ENCODE peak calls at places on chromosomes 3 and 15, in four cellular contexts. N is HepG2, C is cardiac fibroblast, D is heart right ventricle. Y is an unnamed sample.

GRCh38 chr3:139281512-139282196 is 62.2 kb upstream of the MRPS22 start:
- DNase-seq in C (no peak), N (no peak), D (no peak), Y (no peak)

GRCh38 chr3:117671707-117672318 is 962.2 kb downstream of the TUSC7 start:
- DNase-seq in D (no peak), N (no peak), C (no peak), Y (no peak)

GRCh38 chr15:70936326-70936725 is 43.7 kb downstream of the LRRC49 start:
- DNase-seq in N (no peak), D (no peak), C (peak), Y (no peak)

GRCh38 chr3:24850245-24850644 is 355.6 kb upstream of the THRB start:
- DNase-seq in C (no peak), N (no peak), D (no peak), Y (no peak)

GRCh38 chr3:46498916-46499519 is 1.2 kb downstream of the RTP3 start:
- DNase-seq in D (no peak), C (no peak), N (no peak), Y (no peak)

GRCh38 chr3:172341482-172342059 is 106.7 kb downstream of the GHSR start:
- DNase-seq in D (no peak), C (peak), N (peak), Y (no peak)

GRCh38 chr15:50854594-50855490 is 53.6 kb upstream of the AP4E1 start:
- DNase-seq in D (no peak), C (no peak), N (peak), Y (no peak)

GRCh38 chr3:72161870-72162617 is 377.1 kb upstream of the PROK2 start:
- DNase-seq in C (peak), D (no peak), N (no peak), Y (no peak)

GRCh38 chr15:29913528-29914135 is 91.4 kb upstream of the TJP1 start:
- DNase-seq in N (no peak), D (no peak), C (peak), Y (no peak)

GRCh38 chr15:90512281-90512680 is 17.4 kb upstream of the CRTC3 start:
- DNase-seq in C (no peak), N (no peak), D (no peak), Y (no peak)

GRCh38 chr3:111852540-111852939 is 6.5 kb upstream of the PHLDB2 start:
- DNase-seq in C (no peak), D (no peak), N (no peak), Y (no peak)

GRCh38 chr3:10228248-10228950 is 19.9 kb upstream of the TATDN2 start:
- DNase-seq in D (no peak), C (peak), N (no peak), Y (no peak)

GRCh38 chr3:41846850-41847249 is 115.1 kb downstream of the ULK4 start:
- DNase-seq in N (no peak), C (no peak), D (no peak), Y (no peak)

GRCh38 chr3:123559040-123559861 is 25.6 kb downstream of the HACD2 start:
- DNase-seq in N (peak), C (peak), D (no peak), Y (no peak)

GRCh38 chr15:101114610-101115009 is 137.2 kb downstream of the CHSY1 start:
- DNase-seq in C (no peak), N (no peak), D (no peak), Y (no peak)

GRCh38 chr3:47594792-47595191 is 16.1 kb upstream of the CSPG5 start:
- DNase-seq in D (no peak), C (no peak), N (no peak), Y (no peak)

GRCh38 chr15:70030851-70031645 is 66.7 kb downstream of the TLE3 start:
- DNase-seq in N (no peak), C (no peak), D (no peak), Y (no peak)

GRCh38 chr15:34472947-34473346 is 35.3 kb upstream of the GOLGA8A start:
- DNase-seq in N (no peak), D (no peak), C (no peak), Y (no peak)

GRCh38 chr3:94285874-94286273 is 223.0 kb downstream of the NSUN3 start:
- DNase-seq in C (peak), N (no peak), D (no peak), Y (no peak)

GRCh38 chr3:137948400-137949072 is 61.4 kb upstream of the CLDN18 start:
- DNase-seq in C (no peak), N (no peak), D (no peak), Y (no peak)

GRCh38 chr15:41969851-41970431 is 2.4 kb downstream of the EHD4 start:
- DNase-seq in D (no peak), N (no peak), C (no peak), Y (no peak)

GRCh38 chr3:150746791-150747590 is 16.0 kb downstream of the SIAH2 start:
- DNase-seq in C (peak), D (no peak), N (no peak), Y (no peak)

GRCh38 chr3:57279685-57280084 is 12.8 kb downstream of the ASB14 start:
- DNase-seq in C (no peak), N (no peak), D (no peak), Y (no peak)

GRCh38 chr15:41775651-41776050 is 1.4 kb downstream of the MAPKBP1 start:
- DNase-seq in C (peak), D (no peak), N (no peak), Y (no peak)

GRCh38 chr3:12569836-12570235 is 12.9 kb downstream of the MKRN2 start:
- DNase-seq in C (no peak), D (no peak), N (no peak), Y (no peak)

GRCh38 chr15:99967841-99968371 is 234.7 kb upstream of the LYSMD4 start:
- DNase-seq in C (no peak), N (no peak), D (no peak), Y (no peak)

GRCh38 chr15:79308874-79309273 is 2.0 kb upstream of the TMED3 start:
- DNase-seq in D (no peak), N (no peak), C (no peak), Y (no peak)

GRCh38 chr3:8239718-8240698 is 261.6 kb upstream of the LMCD1 start:
- DNase-seq in D (no peak), C (peak), N (peak), Y (no peak)

GRCh38 chr15:92907880-92908279 is 7.8 kb downstream of the CHD2 start:
- DNase-seq in D (peak), N (no peak), C (peak), Y (no peak)

GRCh38 chr15:40066531-40066930 is 27.6 kb upstream of the SRP14 start:
- DNase-seq in D (no peak), C (no peak), N (no peak), Y (no peak)

GRCh38 chr3:182118081-182118480 is 406.4 kb downstream of the SOX2 start:
- DNase-seq in D (no peak), C (no peak), N (no peak), Y (no peak)

GRCh38 chr3:19937459-19938362 is 3.7 kb upstream of the EFHB start:
- DNase-seq in C (peak), N (peak), D (no peak), Y (no peak)

GRCh38 chr3:124530916-124531315 is 199.3 kb upstream of the UMPS start:
- DNase-seq in D (no peak), C (no peak), N (no peak), Y (no peak)

GRCh38 chr3:16377847-16378302 is 112.9 kb downstream of the OXNAD1 start:
- DNase-seq in C (no peak), D (no peak), N (no peak), Y (no peak)

GRCh38 chr15:81312790-81313543 is 11.0 kb downstream of the STARD5 start:
- DNase-seq in C (peak), D (peak), N (no peak), Y (no peak)

GRCh38 chr3:133742351-133743091 is 3.7 kb upstream of the TF start:
- DNase-seq in D (no peak), C (no peak), N (peak), Y (no peak)

GRCh38 chr3:31013843-31014242 is 119.4 kb upstream of the GADL1 start:
- DNase-seq in N (no peak), D (no peak), C (no peak), Y (no peak)

GRCh38 chr3:141050576-141050912 is 603 bp upstream of the SPSB4 start:
- DNase-seq in N (no peak), C (no peak), D (no peak), Y (no peak)

GRCh38 chr15:89912674-89913396 is at the start of gene ARPIN:
- DNase-seq in N (peak), D (peak), C (peak), Y (peak)

DNA sequence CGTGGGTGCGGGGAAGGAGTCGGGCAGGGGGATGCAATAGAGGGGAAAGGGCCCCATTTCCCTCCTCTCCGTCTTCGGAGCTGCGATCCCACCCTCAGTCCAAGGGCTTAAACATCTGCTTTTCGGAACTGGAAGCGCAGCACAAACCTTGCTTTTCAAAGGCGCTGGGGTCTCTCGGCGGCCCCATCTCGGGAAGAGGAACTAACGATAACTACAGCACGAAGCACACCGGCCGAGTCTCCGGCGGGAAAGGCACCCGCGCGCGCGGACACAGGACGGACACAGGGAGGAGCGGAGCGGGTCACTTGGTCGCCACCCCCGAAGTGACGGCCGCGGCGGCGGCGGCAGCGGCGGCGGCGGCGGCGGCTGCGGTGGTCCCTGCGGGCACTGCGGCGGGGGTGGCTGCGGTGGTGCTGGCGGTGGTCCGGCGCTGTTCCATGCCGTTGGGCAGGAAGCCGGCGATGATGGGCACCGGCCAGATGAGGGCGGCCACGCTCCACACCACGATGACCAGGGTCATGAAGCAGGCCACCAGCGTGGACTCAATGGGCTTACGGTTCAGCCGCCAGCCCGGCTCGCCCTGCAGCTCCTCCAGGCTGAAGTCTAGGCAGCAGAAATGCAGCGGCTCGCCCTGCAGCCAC is 1.1 kb downstream of the TMEM158 start:
- DNase-seq in C (peak), N (peak), D (peak), Y (peak)
- TF ChIP-seq CTCF in C (peak), N (peak), D (peak), Y (no peak)

DNA sequence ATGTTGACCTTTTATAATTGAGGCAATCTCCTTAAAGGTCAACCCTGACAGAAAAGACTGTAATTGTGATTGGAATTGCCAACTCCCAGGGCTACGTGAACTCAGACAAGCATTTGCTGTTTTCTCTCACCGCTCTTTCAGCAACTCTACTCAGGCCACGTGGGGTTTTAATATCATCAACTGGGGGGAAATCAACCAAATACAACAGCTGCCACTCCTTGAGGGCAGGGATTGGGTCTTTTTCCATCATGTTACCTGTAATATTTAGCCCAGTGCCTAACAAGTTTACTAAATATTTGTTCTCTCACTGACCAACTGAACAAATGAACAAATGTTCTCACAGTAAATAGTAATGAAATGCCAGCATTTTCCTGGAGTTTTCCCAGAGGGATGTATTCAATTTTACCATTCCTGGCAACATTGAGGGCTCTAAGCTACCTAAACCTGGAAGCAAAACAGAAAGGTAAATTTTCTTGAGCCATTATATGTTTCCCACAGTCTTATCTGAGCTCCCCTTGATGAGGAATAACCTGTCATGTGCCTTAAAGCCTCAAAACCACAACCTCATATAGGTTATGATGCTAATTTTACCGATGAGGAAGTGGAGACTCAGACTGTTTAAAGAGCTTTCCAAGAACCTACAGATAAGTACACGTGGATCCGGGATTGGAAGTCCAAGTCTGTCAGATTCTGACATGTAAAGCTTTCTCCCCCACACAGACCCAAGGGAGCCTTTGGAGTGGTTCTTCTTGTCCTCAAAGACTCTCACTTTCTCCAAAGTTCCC is 140.3 kb downstream of the SEMA6D start:
- DNase-seq in C (no peak), N (no peak), D (no peak), Y (no peak)
- TF ChIP-seq CTCF in C (no peak), N (no peak), D (no peak), Y (no peak)

GRCh38 chr3:149343951-149344350 is 10.5 kb upstream of the TM4SF18 start:
- DNase-seq in C (no peak), N (no peak), D (no peak), Y (no peak)
- TF ChIP-seq CTCF in C (no peak), N (peak), D (no peak), Y (no peak)

DNA sequence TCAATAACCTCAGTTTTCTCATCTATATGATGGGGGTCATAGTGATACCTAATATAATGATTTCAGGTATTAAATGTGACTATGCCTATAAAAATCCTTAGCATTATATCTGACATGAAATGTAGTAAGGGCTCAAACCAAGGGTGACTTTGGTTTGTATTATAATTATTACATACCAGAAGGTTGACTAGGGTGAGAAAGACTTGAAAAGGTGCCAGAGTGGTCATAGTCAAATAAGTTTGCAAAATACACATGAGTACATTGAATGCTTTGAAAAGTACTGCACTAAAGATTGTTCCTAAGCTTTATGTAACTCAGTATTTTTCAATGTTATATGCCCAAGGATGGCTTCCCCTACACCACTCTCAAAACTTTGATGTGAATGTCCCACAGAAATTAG is 297.2 kb downstream of the ARPP21 start:
- DNase-seq in D (no peak), N (no peak), C (peak), Y (no peak)
- TF ChIP-seq CTCF in D (no peak), N (no peak), C (no peak), Y (no peak)

GRCh38 chr3:39088889-39089288 is 18.5 kb downstream of the GORASP1 start:
- DNase-seq in C (peak), N (no peak), D (no peak), Y (no peak)

GRCh38 chr3:39088456-39088855 is 19.0 kb downstream of the GORASP1 start:
- DNase-seq in D (no peak), C (no peak), N (no peak), Y (no peak)

GRCh38 chr3:39082652-39083313 is 24.6 kb downstream of the GORASP1 start:
- DNase-seq in D (no peak), N (no peak), C (no peak), Y (no peak)

GRCh38 chr3:39090922-39091321 is 16.5 kb downstream of the GORASP1 start:
- DNase-seq in D (no peak), N (no peak), C (peak), Y (no peak)

GRCh38 chr3:39086066-39086657 is 21.3 kb downstream of the GORASP1 start:
- DNase-seq in N (no peak), D (no peak), C (no peak), Y (no peak)
- TF ChIP-seq CTCF in N (no peak), D (no peak), C (no peak), Y (no peak)

GRCh38 chr3:189082666-189083427 is 88.9 kb upstream of the TPRG1 start:
- DNase-seq in C (no peak), D (no peak), N (no peak), Y (no peak)
- TF ChIP-seq CTCF in C (no peak), D (no peak), N (no peak), Y (no peak)

GRCh38 chr3:128408693-128409620 is 57.7 kb downstream of the DNAJB8 start:
- DNase-seq in D (peak), C (no peak), N (no peak), Y (no peak)
- TF ChIP-seq CTCF in D (no peak), C (no peak), N (no peak), Y (no peak)

GRCh38 chr15:46411900-46412299 is 777.1 kb downstream of the SQOR start:
- DNase-seq in D (no peak), N (no peak), C (no peak), Y (no peak)
- TF ChIP-seq CTCF in D (no peak), N (no peak), C (no peak), Y (no peak)

DNA sequence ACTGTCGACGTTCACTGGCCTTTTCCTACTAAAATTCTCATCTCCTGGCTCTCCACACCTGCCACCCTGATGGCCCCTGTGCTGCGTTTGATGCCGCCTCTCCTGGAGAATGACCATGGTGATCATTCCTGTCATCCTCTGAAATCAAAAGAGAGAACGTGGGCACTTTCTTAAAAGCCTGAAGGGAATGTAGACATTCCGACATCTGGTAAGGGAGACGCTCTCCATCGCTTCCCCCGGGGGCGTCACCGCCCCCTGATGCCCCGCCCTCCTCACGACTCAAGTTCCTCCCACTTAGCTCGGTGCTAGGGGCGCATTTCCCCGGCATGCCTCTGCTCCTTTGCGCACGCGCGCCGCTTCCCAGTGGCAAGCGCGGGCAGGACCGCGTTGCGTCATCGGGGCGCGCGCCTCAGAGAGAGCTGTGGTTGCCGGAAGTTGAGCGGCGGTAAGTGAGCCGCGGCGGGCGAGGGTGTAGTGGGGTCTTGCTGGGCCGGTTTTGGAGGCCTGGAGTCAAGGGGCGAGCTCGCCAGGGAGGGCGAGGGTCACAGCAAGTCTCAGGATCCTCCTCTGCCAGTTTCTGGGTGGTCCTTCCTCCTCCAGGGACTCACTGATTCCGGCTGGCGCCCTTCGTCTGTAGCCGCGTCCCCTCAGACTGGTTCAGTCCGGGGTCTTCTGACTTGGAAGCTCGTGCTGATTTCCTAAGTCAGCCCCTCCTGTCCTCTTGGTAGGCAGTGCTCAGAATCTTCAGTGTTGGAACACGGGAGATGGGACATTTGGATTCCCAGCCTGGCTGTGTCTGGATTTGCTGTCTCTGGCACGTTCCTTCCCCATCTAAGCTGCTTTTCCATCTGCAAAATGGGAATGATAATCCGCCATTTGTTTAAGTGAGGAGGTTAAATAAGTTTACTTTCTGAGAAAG is at the start of gene ATG7:
- DNase-seq in D (peak), C (peak), N (peak), Y (peak)
- TF ChIP-seq CTCF in D (peak), C (no peak), N (peak), Y (no peak)

Y was measured in natural killer cell.